ENCODE peak calls at places on chromosome 1, in six cellular contexts. T, Q, K, A, P and I are unnamed samples.

GRCh38 chr1:59155326-59155725 is 141.6 kb upstream of the FGGY start:
- DNase-seq in P (no peak), Q (no peak), K (no peak), A (no peak), T (no peak), I (no peak)

GRCh38 chr1:8660455-8660854 is 157.0 kb downstream of the RERE start:
- DNase-seq in P (peak), T (no peak), K (peak), Q (peak), A (peak), I (peak)

GRCh38 chr1:9293512-9294439 is 1.1 kb downstream of the SPSB1 start:
- DNase-seq in P (no peak), T (peak), Q (no peak), K (peak), A (peak), I (no peak)

GRCh38 chr1:198927129-198927528 is 288.3 kb downstream of the PTPRC start:
- DNase-seq in A (no peak), K (no peak), P (no peak), T (no peak), Q (no peak), I (no peak)

GRCh38 chr1:53619811-53620619 is 118.9 kb downstream of the GLIS1 start:
- DNase-seq in A (no peak), K (peak), T (no peak), Q (no peak), P (peak), I (no peak)

GRCh38 chr1:176880954-176881595 is 283.4 kb downstream of the ASTN1 start:
- DNase-seq in P (peak), T (peak), K (peak), Q (peak), A (peak), I (peak)

GRCh38 chr1:10863916-10864315 is 67.5 kb upstream of the CASZ1 start:
- DNase-seq in K (no peak), Q (no peak), P (no peak), T (no peak), A (no peak), I (no peak)

GRCh38 chr1:28437260-28437923 is 67.9 kb downstream of the PHACTR4 start:
- DNase-seq in T (peak), Q (no peak), P (no peak), A (no peak), K (peak), I (no peak)

GRCh38 chr1:44031051-44031899 is at the start of gene SLC6A9:
- DNase-seq in A (peak), T (peak), Q (no peak), P (peak), K (peak), I (peak)

GRCh38 chr1:28287315-28287714 is 28.0 kb downstream of the SESN2 start:
- DNase-seq in Q (no peak), P (no peak), K (no peak), T (no peak), A (no peak), I (no peak)

GRCh38 chr1:235943581-235944114 is 76.9 kb upstream of the LYST start:
- DNase-seq in A (no peak), P (no peak), T (no peak), Q (no peak), K (peak), I (peak)

GRCh38 chr1:214864896-214865688 is 217.4 kb upstream of the KCNK2 start:
- DNase-seq in T (no peak), K (peak), P (no peak), Q (no peak), A (no peak), I (peak)

GRCh38 chr1:18913065-18913502 is 10.7 kb upstream of the ALDH4A1 start:
- DNase-seq in P (peak), Q (peak), T (peak), A (peak), K (peak), I (peak)

GRCh38 chr1:208132287-208132882 is 111.8 kb downstream of the PLXNA2 start:
- DNase-seq in T (peak), Q (peak), A (peak), P (peak), K (peak), I (peak)

GRCh38 chr1:181135462-181135781 is 46.9 kb downstream of the IER5 start:
- DNase-seq in Q (no peak), K (peak), T (no peak), P (no peak), A (no peak), I (no peak)

GRCh38 chr1:186617860-186618780 is 62.1 kb downstream of the PTGS2 start:
- DNase-seq in K (peak), P (no peak), T (no peak), A (peak), Q (peak), I (no peak)

GRCh38 chr1:172742599-172743500 is 83.9 kb downstream of the FASLG start:
- DNase-seq in K (peak), A (no peak), Q (no peak), P (peak), T (no peak), I (peak)

GRCh38 chr1:100631015-100631521 is 88.5 kb upstream of the VCAM1 start:
- DNase-seq in K (peak), Q (no peak), A (no peak), T (no peak), P (no peak), I (no peak)

GRCh38 chr1:54885863-54886723 is 902 bp downstream of the DHCR24 start:
- DNase-seq in P (peak), K (no peak), T (peak), A (no peak), Q (no peak), I (peak)

GRCh38 chr1:213604477-213604876 is 383.3 kb upstream of the PROX1 start:
- DNase-seq in T (no peak), P (no peak), A (no peak), K (no peak), Q (no peak), I (no peak)

GRCh38 chr1:51788938-51789337 is 89.6 kb downstream of the NRDC start:
- DNase-seq in K (no peak), A (no peak), T (no peak), P (no peak), Q (no peak), I (no peak)

GRCh38 chr1:167797005-167797404 is 75.2 kb downstream of the MPZL1 start:
- DNase-seq in T (peak), Q (peak), K (peak), A (peak), P (peak), I (peak)

GRCh38 chr1:86515597-86515996 is 31.3 kb upstream of the CLCA4 start:
- DNase-seq in A (no peak), K (peak), T (no peak), P (peak), Q (no peak), I (peak)

GRCh38 chr1:246428542-246429308 is 78.4 kb downstream of the SMYD3 start:
- DNase-seq in Q (no peak), A (no peak), P (no peak), T (no peak), K (peak), I (no peak)

GRCh38 chr1:184801503-184801902 is 46.8 kb upstream of the EDEM3 start:
- DNase-seq in A (no peak), K (peak), Q (no peak), P (no peak), T (peak), I (no peak)

GRCh38 chr1:66446261-66447001 is 87.5 kb upstream of the SGIP1 start:
- DNase-seq in K (peak), A (no peak), Q (no peak), T (peak), P (peak), I (peak)

GRCh38 chr1:33583567-33583966 is 111.1 kb downstream of the ZSCAN20 start:
- DNase-seq in P (no peak), K (no peak), A (no peak), T (no peak), Q (no peak), I (no peak)

GRCh38 chr1:108692724-108693655 is 880 bp downstream of the PRPF38B start:
- DNase-seq in K (peak), A (peak), T (peak), Q (peak), P (peak), I (peak)
- TF ChIP-seq CTCF in K (peak), A (no peak), T (no peak), Q (peak), P (peak), I (peak)

DNA sequence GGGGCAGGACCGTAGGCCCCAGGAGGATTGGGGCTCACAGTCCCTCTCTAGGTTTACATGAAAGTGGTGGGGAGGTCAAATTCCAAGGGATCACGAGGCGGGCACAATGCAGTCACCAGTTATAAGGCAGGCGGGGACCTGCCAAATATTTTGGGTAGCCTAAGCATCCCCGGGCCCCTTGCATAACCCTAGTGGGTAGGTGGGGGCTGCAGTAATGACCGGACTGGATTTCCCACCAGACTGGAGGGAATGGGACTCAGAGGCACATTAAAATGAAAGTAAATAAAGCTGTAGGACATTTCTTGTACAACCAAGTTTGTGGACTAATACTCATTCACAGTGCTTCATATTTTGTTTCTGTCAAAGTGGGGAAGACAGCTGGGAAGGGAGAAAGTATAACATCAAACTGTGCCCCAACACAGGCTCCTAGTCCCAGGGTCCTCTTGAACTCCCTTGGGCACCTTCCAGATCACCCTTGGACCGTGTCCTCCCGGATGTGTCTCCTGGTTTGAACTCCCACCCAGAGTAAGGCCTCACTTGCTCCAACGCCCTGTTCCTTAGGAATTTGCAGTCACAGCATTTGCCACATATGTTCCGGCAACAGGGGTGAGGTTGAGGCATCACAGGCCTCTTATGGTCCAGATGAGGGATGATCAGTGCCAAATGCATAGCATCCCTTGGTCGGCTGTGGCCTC is 28.4 kb upstream of the KIAA0040 start:
- DNase-seq in P (no peak), Q (no peak), T (no peak), A (no peak), K (peak), I (no peak)
- H3K27ac ChIP-seq in P (no peak), Q (no peak), T (no peak), A (peak), K (no peak), I (peak)

GRCh38 chr1:97138515-97139032 is 417.0 kb downstream of the PTBP2 start:
- DNase-seq in T (no peak), K (no peak), Q (no peak), A (no peak), P (no peak), I (no peak)
- TF ChIP-seq CTCF in T (no peak), K (no peak), Q (peak), A (no peak), P (no peak), I (no peak)

GRCh38 chr1:23394664-23395063 is 25.0 kb upstream of the ZNF436 start:
- DNase-seq in P (peak), K (peak), Q (peak), A (peak), T (peak), I (no peak)
- H3K27ac ChIP-seq in P (peak), K (peak), Q (peak), A (peak), T (no peak), I (peak)

DNA sequence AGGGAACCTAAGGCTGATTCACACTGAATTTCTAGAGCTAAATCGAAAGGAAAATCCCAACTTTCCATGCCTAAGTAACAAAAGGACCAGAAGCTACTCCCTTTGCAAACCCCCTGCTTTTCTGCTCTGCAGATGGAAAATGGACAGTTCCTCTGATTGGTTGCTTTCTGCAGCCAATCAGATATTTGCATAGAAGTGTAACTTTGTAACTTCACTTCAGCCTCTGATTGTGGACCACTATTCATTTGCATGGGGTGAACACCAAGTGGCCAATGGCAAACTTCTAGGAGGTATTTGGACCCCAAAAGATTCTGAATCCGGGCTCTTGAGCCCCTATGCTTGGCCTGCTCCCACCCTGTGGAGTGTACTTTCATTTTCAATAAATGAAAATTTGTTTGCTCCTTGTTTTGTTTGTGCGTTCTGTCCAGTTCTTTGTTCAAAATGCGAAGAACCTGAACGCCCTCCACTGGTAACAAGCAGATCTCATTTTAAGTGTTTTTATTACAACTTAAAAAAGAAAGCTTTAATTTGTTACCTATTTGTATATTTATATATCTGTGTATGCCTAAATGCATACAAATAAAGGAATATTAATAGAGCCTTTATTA is 6.4 kb upstream of the GSTM4 start:
- DNase-seq in T (peak), P (no peak), Q (peak), K (peak), A (no peak), I (no peak)
- TF ChIP-seq CTCF in T (no peak), P (peak), Q (peak), K (peak), A (peak), I (peak)

DNA sequence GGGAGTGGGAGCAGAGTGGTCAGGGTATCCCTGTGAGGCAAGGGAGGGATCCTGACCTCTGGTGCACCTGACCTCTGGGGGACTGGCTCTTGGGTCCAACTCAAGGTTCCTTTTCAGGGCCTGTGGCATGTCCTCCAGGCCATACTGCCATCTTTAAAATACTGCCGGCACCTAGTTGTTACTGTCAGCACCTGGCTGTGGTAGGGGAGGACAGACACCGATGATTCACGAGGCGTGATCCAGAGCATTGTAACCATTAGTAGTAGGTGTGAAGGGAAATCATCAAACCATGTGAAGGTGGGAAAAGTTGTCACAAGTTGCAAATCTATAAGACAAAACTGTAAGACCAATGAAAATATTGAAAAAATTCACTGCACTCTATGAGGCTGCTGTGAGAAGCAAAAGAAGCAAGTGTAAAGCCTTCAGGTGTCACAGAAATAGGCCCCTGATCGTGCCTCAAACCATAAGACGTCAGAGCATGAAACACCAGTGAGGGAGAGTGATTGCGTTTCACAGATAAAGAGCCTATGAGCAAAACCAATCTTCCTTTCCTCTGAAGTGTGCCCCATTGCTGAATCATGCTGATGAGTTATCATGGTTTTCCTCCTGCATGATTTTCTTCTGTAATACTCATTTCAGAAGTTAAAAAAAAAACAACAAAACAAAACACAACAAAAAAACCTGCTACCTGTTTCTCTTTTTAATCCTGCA is 55.3 kb downstream of the CDC7 start:
- DNase-seq in T (no peak), A (no peak), P (no peak), K (peak), Q (peak), I (no peak)
- H3K27ac ChIP-seq in T (no peak), A (no peak), P (no peak), K (peak), Q (no peak), I (no peak)

GRCh38 chr1:225919906-225920305 is 4.1 kb downstream of the PYCR2 start:
- DNase-seq in T (peak), P (no peak), K (peak), A (peak), Q (peak), I (peak)

GRCh38 chr1:225923381-225923691 is 714 bp downstream of the PYCR2 start:
- DNase-seq in Q (no peak), A (no peak), K (no peak), P (no peak), T (no peak), I (no peak)

GRCh38 chr1:225921734-225922709 is 2.0 kb downstream of the PYCR2 start:
- DNase-seq in K (no peak), T (peak), P (no peak), Q (no peak), A (no peak), I (peak)

GRCh38 chr1:225926551-225927113 is 2.6 kb upstream of the PYCR2 start:
- DNase-seq in P (no peak), K (no peak), T (no peak), Q (no peak), A (no peak), I (no peak)

DNA sequence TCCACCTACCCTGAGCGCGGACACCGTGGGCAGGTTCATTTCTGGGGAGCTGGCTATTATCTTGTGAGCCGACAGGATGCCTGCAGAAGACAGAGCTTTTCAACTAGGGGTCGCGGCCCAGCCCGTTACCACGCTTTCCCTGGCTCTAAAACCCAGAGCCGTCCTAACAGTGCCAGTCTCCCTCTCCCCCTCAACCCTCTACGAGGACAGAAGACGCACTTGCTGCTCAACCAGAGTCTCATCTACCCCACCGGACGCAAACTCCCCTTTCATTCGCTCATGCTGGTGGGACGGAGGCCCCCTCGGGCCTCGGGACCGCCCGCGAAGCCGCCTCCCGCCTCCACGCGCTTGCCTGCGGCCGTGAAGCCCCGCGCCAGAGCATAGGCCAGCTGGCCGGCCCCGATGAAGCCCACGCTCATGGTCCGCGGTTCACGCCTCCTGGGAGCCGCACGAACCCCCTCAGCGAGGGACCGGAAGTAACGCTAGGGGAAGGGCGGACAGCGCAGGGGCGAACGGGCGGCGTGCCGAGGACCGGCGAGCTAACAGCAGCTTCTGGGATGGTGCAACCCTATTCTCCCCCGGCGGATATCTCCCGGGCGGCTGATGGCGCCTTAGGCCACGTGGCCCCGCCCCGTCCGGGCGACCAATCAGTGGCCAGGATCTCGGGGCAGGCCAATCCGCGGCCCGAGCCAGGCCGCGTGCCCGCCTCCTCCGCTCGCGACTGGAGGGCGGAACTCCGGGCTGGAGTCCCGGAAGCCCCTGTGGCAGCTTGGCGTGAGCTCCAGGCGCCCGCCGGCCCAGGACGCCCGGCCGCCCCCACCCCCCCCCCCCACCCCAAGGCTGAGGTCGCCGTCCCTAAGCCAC is at the start of gene PYCR2:
- DNase-seq in A (peak), Q (peak), K (peak), P (peak), T (peak), I (peak)
- TF ChIP-seq CTCF in A (no peak), Q (no peak), K (no peak), P (no peak), T (no peak), I (no peak)

GRCh38 chr1:169890761-169891538 is 2.7 kb downstream of the SCYL3 start:
- DNase-seq in A (no peak), T (peak), P (no peak), K (no peak), Q (no peak), I (no peak)

GRCh38 chr1:169892176-169892818 is 1.4 kb downstream of the SCYL3 start:
- DNase-seq in Q (no peak), A (no peak), K (no peak), P (no peak), T (no peak), I (no peak)

GRCh38 chr1:169889871-169890270 is 3.8 kb downstream of the SCYL3 start:
- DNase-seq in Q (no peak), P (no peak), A (no peak), K (no peak), T (no peak), I (no peak)

GRCh38 chr1:169892819-169893644 is 664 bp downstream of the SCYL3 start:
- DNase-seq in P (peak), T (no peak), A (peak), Q (no peak), K (peak), I (peak)

GRCh38 chr1:169891539-169891885 is 2.2 kb downstream of the SCYL3 start:
- DNase-seq in T (peak), P (no peak), Q (no peak), K (no peak), A (no peak), I (no peak)
- H3K27ac ChIP-seq in T (peak), P (no peak), Q (no peak), K (no peak), A (no peak), I (no peak)